ENCODE peak calls at places on chromosome 22, in seven cellular contexts. J is nephron progenitor cell; P is heart right ventricle; V is GM20000; B is NCI-H1092; S is stimulated activated CD4-positive, alpha-beta T cell treated with anti-CD3 and anti-CD28 coated beads, Interleukin-15, amount 100 ng/mL, for 48 hours; K is stimulated activated CD8-positive, alpha-beta memory T cell treated with anti-CD3 and anti-CD28 coated beads, Interleukin-4, amount 100 ng/mL, for 1 hour. D is an unnamed sample.

GRCh38 chr22:45248832-45249561 is 8.3 kb upstream of the KIAA0930 start:
- DNase-seq in J (no peak), P (no peak), V (peak), B (no peak), S (no peak), K (no peak), D (no peak)

GRCh38 chr22:27124336-27125023 is 467.1 kb downstream of the MIAT start:
- DNase-seq in J (no peak), P (peak), V (no peak), B (no peak), S (no peak), K (no peak), D (no peak)

GRCh38 chr22:43017525-43018290 is 2.8 kb upstream of the PACSIN2 start:
- DNase-seq in J (no peak), P (no peak), V (no peak), B (no peak), S (no peak), K (no peak), D (no peak)

GRCh38 chr22:46626356-46626755 is 6.2 kb downstream of the GRAMD4 start:
- DNase-seq in J (no peak), P (peak), V (no peak), B (no peak), S (no peak), K (no peak), D (no peak)

GRCh38 chr22:37739000-37739399 is 42.2 kb downstream of the TRIOBP start:
- DNase-seq in J (no peak), P (peak), V (no peak), B (no peak), S (no peak), K (no peak), D (no peak)

GRCh38 chr22:44930711-44931035 is 79.1 kb downstream of the PHF21B start:
- DNase-seq in J (no peak), P (no peak), V (no peak), B (no peak), S (no peak), K (no peak), D (no peak)

GRCh38 chr22:20509344-20510047 is 2.1 kb downstream of the MED15 start:
- DNase-seq in J (no peak), P (peak), V (peak), B (no peak), S (peak), K (no peak), D (peak)

GRCh38 chr22:48984639-48985038 is 843.0 kb downstream of the BRD1 start:
- DNase-seq in J (no peak), P (no peak), V (no peak), B (no peak), S (no peak), K (no peak), D (no peak)

GRCh38 chr22:37336474-37337028 is 54.2 kb downstream of the CYTH4 start:
- DNase-seq in J (no peak), P (no peak), V (no peak), B (no peak), S (no peak), K (no peak), D (no peak)

GRCh38 chr22:50200333-50201190 is at the start of gene SELENOO:
- DNase-seq in J (peak), P (peak), V (peak), B (peak), S (peak), K (peak), D (peak)

GRCh38 chr22:37260939-37261338 is 16.9 kb upstream of the RAC2 start:
- DNase-seq in J (peak), P (peak), V (peak), B (peak), S (peak), K (peak), D (no peak)

GRCh38 chr22:46547179-46547882 is 9.9 kb upstream of the CELSR1 start:
- DNase-seq in J (peak), P (peak), V (no peak), B (no peak), S (no peak), K (no peak), D (no peak)

GRCh38 chr22:27609411-27610029 is 192.0 kb downstream of the MN1 start:
- DNase-seq in J (no peak), P (no peak), V (no peak), B (no peak), S (no peak), K (no peak), D (no peak)

GRCh38 chr22:44068422-44069191 is 44.5 kb downstream of the PARVB start:
- DNase-seq in J (no peak), P (peak), V (peak), B (no peak), S (no peak), K (no peak), D (no peak)

GRCh38 chr22:44086759-44087158 is 62.7 kb downstream of the PARVB start:
- DNase-seq in J (no peak), P (no peak), V (no peak), B (no peak), S (no peak), K (no peak), D (no peak)

GRCh38 chr22:50739279-50739691 is 1.3 kb downstream of the ACR start:
- DNase-seq in J (no peak), P (no peak), V (no peak), B (no peak), S (no peak), K (no peak), D (no peak)

GRCh38 chr22:32203181-32204105 is 1.4 kb downstream of the RFPL2 start:
- DNase-seq in J (no peak), P (no peak), V (no peak), B (no peak), S (no peak), K (no peak), D (no peak)

GRCh38 chr22:44256860-44257560 is 55.7 kb downstream of the SHISAL1 start:
- DNase-seq in J (no peak), P (no peak), V (no peak), B (no peak), S (no peak), K (no peak), D (no peak)

GRCh38 chr22:44664149-44664548 is 37.9 kb upstream of the PRR5 start:
- DNase-seq in J (no peak), P (peak), V (peak), B (no peak), S (no peak), K (peak), D (peak)

GRCh38 chr22:23878219-23878618 is 16.0 kb upstream of the MIF start:
- DNase-seq in J (no peak), P (no peak), V (no peak), B (no peak), S (no peak), K (no peak), D (no peak)

GRCh38 chr22:41793871-41794270 is 6.6 kb upstream of the CCDC134 start:
- DNase-seq in J (no peak), P (no peak), V (no peak), B (no peak), S (no peak), K (no peak), D (no peak)

GRCh38 chr22:20140107-20140445 is 8.5 kb downstream of the ZDHHC8 start:
- DNase-seq in J (no peak), P (no peak), V (no peak), B (no peak), S (no peak), K (no peak), D (no peak)

GRCh38 chr22:19868773-19869471 is 14.2 kb upstream of the GNB1L start:
- DNase-seq in J (no peak), P (no peak), V (no peak), B (no peak), S (no peak), K (no peak), D (no peak)

GRCh38 chr22:50606126-50606525 is 5.5 kb downstream of the MAPK8IP2 start:
- DNase-seq in J (no peak), P (no peak), V (no peak), B (no peak), S (no peak), K (no peak), D (no peak)

GRCh38 chr22:11307996-11308395 is 4220.0 kb upstream of the OR11H1 start:
- DNase-seq in J (no peak), P (no peak), V (no peak), B (no peak), S (no peak), K (no peak), D (no peak)

GRCh38 chr22:20061481-20061861 is 18.6 kb upstream of the DGCR8 start:
- DNase-seq in J (no peak), P (peak), V (no peak), B (no peak), S (no peak), K (no peak), D (no peak)

GRCh38 chr22:24101966-24102365 is 79.3 kb upstream of the SUSD2 start:
- DNase-seq in J (no peak), P (peak), V (no peak), B (no peak), S (no peak), K (no peak), D (no peak)

GRCh38 chr22:50294319-50294656 is 13.2 kb downstream of the PLXNB2 start:
- DNase-seq in J (no peak), P (no peak), V (no peak), B (no peak), S (no peak), K (no peak), D (no peak)

GRCh38 chr22:44486538-44486937 is 11.5 kb downstream of the RTL6 start:
- DNase-seq in J (no peak), P (no peak), V (no peak), B (no peak), S (no peak), K (no peak), D (no peak)

GRCh38 chr22:24142241-24142640 is 39.0 kb upstream of the SUSD2 start:
- DNase-seq in J (no peak), P (no peak), V (no peak), B (no peak), S (no peak), K (no peak), D (no peak)

GRCh38 chr22:46150615-46151423 is 493 bp downstream of the PPARA start:
- DNase-seq in J (peak), P (peak), V (peak), B (no peak), S (no peak), K (peak), D (peak)

GRCh38 chr22:50089231-50090140 is at the start of gene MOV10L1:
- DNase-seq in J (no peak), P (no peak), V (peak), B (no peak), S (no peak), K (no peak), D (no peak)

GRCh38 chr22:44523981-44524759 is 26.1 kb upstream of the RTL6 start:
- DNase-seq in J (no peak), P (no peak), V (no peak), B (no peak), S (no peak), K (no peak), D (no peak)

GRCh38 chr22:47180796-47181195 is 418.3 kb downstream of the TBC1D22A start:
- DNase-seq in J (no peak), P (no peak), V (no peak), B (no peak), S (no peak), K (no peak), D (no peak)

GRCh38 chr22:20440637-20441591 is 3.3 kb upstream of the SCARF2 start:
- DNase-seq in J (no peak), P (no peak), V (no peak), B (no peak), S (no peak), K (no peak), D (no peak)

GRCh38 chr22:19972652-19973550 is 31.3 kb upstream of the TXNRD2 start:
- DNase-seq in J (no peak), P (no peak), V (no peak), B (no peak), S (no peak), K (no peak), D (no peak)

GRCh38 chr22:26367402-26368245 is 61.4 kb upstream of the ASPHD2 start:
- DNase-seq in J (peak), P (no peak), V (peak), B (peak), S (peak), K (peak), D (no peak)

GRCh38 chr22:46065733-46066454 is 84.4 kb upstream of the PPARA start:
- DNase-seq in J (no peak), P (no peak), V (no peak), B (no peak), S (no peak), K (no peak), D (no peak)

GRCh38 chr22:17780116-17780740 is 6.0 kb upstream of the BID start:
- DNase-seq in J (no peak), P (no peak), V (no peak), B (no peak), S (no peak), K (no peak), D (no peak)

GRCh38 chr22:29224121-29224858 is 18.6 kb downstream of the EMID1 start:
- DNase-seq in J (no peak), P (no peak), V (no peak), B (no peak), S (no peak), K (no peak), D (no peak)